ENCODE peak calls at places on chromosome 18, in ten cellular contexts. I is Panc1, C is tibial nerve, G is GM12878, X is body of pancreas, H is right lobe of liver, Z is pancreas, A is left ventricle myocardium inferior, E is vagina, S is transverse colon. D is an unnamed sample.
A peak's percentile ranks its signal among the peaks of the same experiment; 100 is the strongest.

GRCh38 chr18:75875559-75875958 is 448.1 kb upstream of the SMIM21 start:
- DNase-seq in I (no peak), C (no peak), G (no peak), X (no peak), H (no peak), Z (no peak), A (no peak), E (no peak), S (no peak), D (no peak)

GRCh38 chr18:26544459-26544858 is 3.9 kb downstream of the KCTD1 start:
- DNase-seq in I (no peak), C (no peak), G (no peak), X (no peak), H (no peak), Z (no peak), A (no peak), E (no peak), S (no peak), D (no peak)

GRCh38 chr18:34976899-34977786 is 64.1 kb upstream of the MAPRE2 start:
- DNase-seq in I (no peak), C (peak; percentile 28), G (no peak), X (peak; percentile 86), H (peak; percentile 89), Z (peak; percentile 94), A (peak; percentile 81), E (no peak), S (peak; percentile 93), D (peak; percentile 64)

GRCh38 chr18:70005580-70005979 is 57.9 kb upstream of the CD226 start:
- DNase-seq in I (no peak), C (no peak), G (no peak), X (no peak), H (no peak), Z (no peak), A (no peak), E (no peak), S (no peak), D (no peak)

GRCh38 chr18:4260107-4260506 is 195.0 kb downstream of the DLGAP1 start:
- DNase-seq in I (no peak), C (no peak), G (no peak), X (no peak), H (no peak), Z (no peak), A (no peak), E (no peak), S (no peak), D (no peak)

GRCh38 chr18:38526922-38527321 is 961.3 kb upstream of the CELF4 start:
- DNase-seq in I (no peak), C (no peak), G (no peak), X (no peak), H (no peak), Z (no peak), A (no peak), E (no peak), S (no peak), D (no peak)

GRCh38 chr18:56661414-56662101 is 10.4 kb downstream of the WDR7 start:
- DNase-seq in I (no peak), C (no peak), G (no peak), X (no peak), H (no peak), Z (no peak), A (no peak), E (no peak), S (no peak), D (no peak)

GRCh38 chr18:34913837-34914755 is 127.1 kb upstream of the MAPRE2 start:
- DNase-seq in I (no peak), C (no peak), G (no peak), X (no peak), H (no peak), Z (no peak), A (no peak), E (no peak), S (no peak), D (no peak)

GRCh38 chr18:3612315-3612714 is 162.3 kb downstream of the TGIF1 start:
- DNase-seq in I (no peak), C (no peak), G (no peak), X (no peak), H (no peak), Z (no peak), A (no peak), E (no peak), S (no peak), D (no peak)

GRCh38 chr18:79571221-79572092 is 108.1 kb upstream of the CTDP1 start:
- DNase-seq in I (no peak), C (peak; percentile 8), G (no peak), X (peak; percentile 7), H (no peak), Z (no peak), A (no peak), E (no peak), S (peak; percentile 3), D (no peak)

GRCh38 chr18:70219688-70220087 is 14.2 kb upstream of the RTTN start:
- DNase-seq in I (no peak), C (no peak), G (no peak), X (no peak), H (no peak), Z (no peak), A (no peak), E (no peak), S (no peak), D (no peak)

GRCh38 chr18:46079336-46079735 is 7.3 kb upstream of the PSTPIP2 start:
- DNase-seq in I (no peak), C (no peak), G (no peak), X (no peak), H (no peak), Z (no peak), A (no peak), E (no peak), S (no peak), D (no peak)

DNA sequence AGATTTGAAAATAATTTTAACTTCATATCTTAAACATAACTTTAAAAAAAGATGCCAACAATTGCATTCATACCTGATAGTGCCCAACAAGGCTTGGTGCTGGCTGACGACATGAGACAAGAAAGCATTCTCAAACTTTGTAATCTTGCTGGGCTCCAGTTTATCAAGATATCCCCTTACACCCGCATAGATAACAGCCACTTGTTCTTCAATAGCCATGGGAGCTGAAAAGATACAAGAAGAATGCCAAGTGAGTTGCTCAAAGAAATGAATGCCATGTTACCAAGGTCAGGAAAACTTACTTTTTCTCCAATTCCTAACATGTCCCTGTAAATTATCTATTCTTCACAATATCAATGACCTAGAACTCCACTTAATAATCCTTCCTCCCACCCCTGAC is 12.4 kb upstream of the PSTPIP2 start:
- DNase-seq in I (no peak), C (no peak), G (no peak), X (no peak), H (no peak), Z (no peak), A (no peak), E (no peak), S (no peak), D (no peak)
- H3K27ac ChIP-seq in I (no peak overlapping the region), C (no peak overlapping the region), G (no peak overlapping the region), X (no peak overlapping the region), H (no peak overlapping the region), Z (no peak overlapping the region), A (no peak overlapping the region), E (no peak overlapping the region), S (no peak overlapping the region), D (no peak overlapping the region)

GRCh38 chr18:23835076-23835475 is 145.8 kb downstream of the LAMA3 start:
- DNase-seq in I (no peak), C (no peak), G (no peak), X (no peak), H (no peak), Z (no peak), A (no peak), E (no peak), S (no peak), D (no peak)

GRCh38 chr18:23838233-23838632 is 149.0 kb downstream of the LAMA3 start:
- DNase-seq in I (no peak), C (no peak), G (no peak), X (no peak), H (no peak), Z (no peak), A (no peak), E (no peak), S (no peak), D (no peak)

GRCh38 chr18:23837591-23837990 is 148.3 kb downstream of the LAMA3 start:
- DNase-seq in I (no peak), C (no peak), G (no peak), X (no peak), H (no peak), Z (no peak), A (peak; percentile 31), E (no peak), S (no peak), D (no peak)

GRCh38 chr18:23835506-23835905 is 146.3 kb downstream of the LAMA3 start:
- DNase-seq in I (no peak), C (no peak), G (no peak), X (no peak), H (no peak), Z (no peak), A (no peak), E (no peak), S (no peak), D (no peak)

DNA sequence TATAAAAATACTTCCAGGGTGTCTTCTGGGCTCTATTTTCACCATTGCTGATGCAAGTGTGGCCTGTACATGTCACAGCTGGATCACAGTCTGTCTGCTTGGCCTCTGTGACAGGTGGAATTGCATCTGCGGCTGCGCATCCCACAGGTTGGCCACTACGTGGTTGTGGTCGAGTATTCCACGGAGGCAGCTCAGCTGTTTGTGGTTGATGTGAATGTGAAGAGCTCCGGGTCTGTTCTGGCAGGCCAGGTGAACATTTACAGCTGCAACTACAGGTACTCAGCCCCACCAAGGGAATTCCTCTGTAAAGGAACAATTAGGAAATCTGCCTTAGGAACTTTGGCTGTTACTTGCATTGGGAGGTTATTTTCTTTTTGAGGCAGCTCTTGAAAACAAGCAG is 144.5 kb downstream of the LAMA3 start:
- DNase-seq in I (no peak), C (no peak), G (no peak), X (no peak), H (no peak), Z (no peak), A (no peak), E (no peak), S (no peak), D (no peak)
- H3K4me1 ChIP-seq in I (no peaks in the 10 kb centered on the region), C (no peaks in the 10 kb centered on the region), G (no peaks in the 10 kb centered on the region), X (no peaks in the 10 kb centered on the region), H (no peaks in the 10 kb centered on the region), Z (no peaks in the 10 kb centered on the region), A (peaks cover 18% of the 10 kb centered on the region), E (peaks cover 6% of the 10 kb centered on the region), S (peaks cover 12% of the 10 kb centered on the region), D (no peaks in the 10 kb centered on the region)

DNA sequence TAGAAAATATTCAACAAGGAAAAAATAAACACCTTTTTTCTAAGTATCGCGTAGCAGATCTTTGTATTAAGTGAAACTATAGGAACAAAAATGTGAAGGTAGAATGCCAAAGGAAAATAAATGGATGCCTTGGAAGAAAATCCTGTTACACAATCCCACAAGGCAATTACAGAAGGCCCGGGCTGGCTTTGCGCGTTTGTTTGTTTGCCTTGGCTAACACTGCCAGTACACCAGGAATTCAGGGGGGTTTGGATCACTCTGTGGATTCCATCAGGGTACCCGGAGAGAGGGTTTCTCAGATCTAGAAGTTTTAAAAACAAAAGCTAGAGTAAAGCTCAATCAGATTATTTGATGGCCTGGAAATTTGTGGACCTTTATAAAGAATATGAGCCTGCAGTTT is 478.3 kb downstream of the FBXO15 start:
- DNase-seq in I (no peak), C (no peak), G (no peak), X (peak; percentile 20), H (no peak), Z (no peak), A (no peak), E (no peak), S (no peak), D (no peak)
- H3K27ac ChIP-seq in I (no peak overlapping the region), C (no peak overlapping the region), G (no peak overlapping the region), X (no peak overlapping the region), H (no peak overlapping the region), Z (no peak overlapping the region), A (no peak overlapping the region), E (no peak overlapping the region), S (no peak overlapping the region), D (no peak overlapping the region)

GRCh38 chr18:63178526-63178880 is 141.1 kb downstream of the BCL2 start:
- DNase-seq in I (no peak), C (peak; percentile 78), G (no peak), X (peak; percentile 38), H (no peak), Z (no peak), A (peak; percentile 79), E (no peak), S (peak; percentile 55), D (no peak)
- H3K4me1 ChIP-seq in I (no peaks in the 10 kb centered on the region), C (peaks cover 46% of the 10 kb centered on the region), G (peaks cover 82% of the 10 kb centered on the region), X (peaks cover 11% of the 10 kb centered on the region), H (no peaks in the 10 kb centered on the region), Z (no peaks in the 10 kb centered on the region), A (peaks cover 52% of the 10 kb centered on the region), E (peaks cover 81% of the 10 kb centered on the region), S (peaks cover 67% of the 10 kb centered on the region), D (peaks cover 6% of the 10 kb centered on the region)